ENCODE peak calls at places on chromosome 20, in ten cellular contexts. M is heart right ventricle, D is upper lobe of right lung, B is psoas muscle, X is A549, Z is left ventricle myocardium inferior, V is GM23248, C is heart left ventricle, E is small intestine, T is HCT116. L is an unnamed sample.

GRCh38 chr20:60446273-60447111 is 488.3 kb downstream of the CDH26 start:
- DNase-seq in M (no peak), D (no peak), B (no peak), X (no peak), Z (no peak), V (peak; percentile 33), C (no peak), E (no peak), T (no peak), L (no peak)

GRCh38 chr20:46809961-46810360 is 84.7 kb upstream of the EYA2 start:
- DNase-seq in M (no peak), D (no peak), B (no peak), X (no peak), Z (no peak), V (no peak), C (no peak), E (no peak), T (no peak), L (no peak)

GRCh38 chr20:1897965-1898464 is 2.8 kb downstream of the SIRPA start:
- DNase-seq in M (no peak), D (no peak), B (no peak), X (no peak), Z (no peak), V (peak; percentile 69), C (no peak), E (no peak), T (no peak), L (no peak)

GRCh38 chr20:137668-138131 is 4.7 kb upstream of the DEFB126 start:
- DNase-seq in M (no peak), D (no peak), B (no peak), X (peak; percentile 34), Z (no peak), V (peak; percentile 1), C (no peak), E (no peak), T (peak; percentile 15), L (no peak)

GRCh38 chr20:32329817-32330554 is 28.1 kb upstream of the ASXL1 start:
- DNase-seq in M (no peak), D (no peak), B (no peak), X (no peak), Z (no peak), V (no peak), C (no peak), E (no peak), T (no peak), L (no peak)

GRCh38 chr20:2374346-2375125 is 6.2 kb upstream of the TGM6 start:
- DNase-seq in M (no peak), D (no peak), B (no peak), X (no peak), Z (no peak), V (no peak), C (no peak), E (no peak), T (no peak), L (no peak)

GRCh38 chr20:31566332-31566657 is 38.8 kb upstream of the ID1 start:
- DNase-seq in M (no peak), D (no peak), B (no peak), X (no peak), Z (no peak), V (no peak), C (no peak), E (no peak), T (no peak), L (no peak)

GRCh38 chr20:17558154-17558940 is 11.5 kb upstream of the DSTN start:
- DNase-seq in M (peak; percentile 73), D (no peak), B (peak; percentile 27), X (peak; percentile 92), Z (no peak), V (peak; percentile 94), C (peak; percentile 63), E (no peak), T (peak; percentile 88), L (peak; percentile 67)

GRCh38 chr20:58818585-58819285 is 32.0 kb downstream of the GNAS-AS1 start:
- DNase-seq in M (no peak), D (no peak), B (no peak), X (no peak), Z (no peak), V (peak; percentile 93), C (no peak), E (peak; percentile 59), T (no peak), L (no peak)

GRCh38 chr20:59598625-59599310 is 5.6 kb upstream of the PHACTR3 start:
- DNase-seq in M (no peak), D (no peak), B (no peak), X (peak; percentile 71), Z (peak; percentile 35), V (peak; percentile 43), C (peak; percentile 32), E (peak; percentile 55), T (peak; percentile 19), L (no peak)

GRCh38 chr20:5650191-5650691 is 100.0 kb upstream of the SHLD1 start:
- DNase-seq in M (no peak), D (no peak), B (no peak), X (no peak), Z (no peak), V (peak; percentile 25), C (no peak), E (no peak), T (no peak), L (no peak)

GRCh38 chr20:35572838-35573237 is 31.0 kb downstream of the ERGIC3 start:
- DNase-seq in M (no peak), D (peak; percentile 17), B (no peak), X (no peak), Z (no peak), V (peak; percentile 31), C (no peak), E (no peak), T (no peak), L (no peak)

GRCh38 chr20:47762699-47763098 is 22.6 kb downstream of the SULF2 start:
- DNase-seq in M (no peak), D (no peak), B (peak; percentile 34), X (no peak), Z (no peak), V (peak; percentile 10), C (no peak), E (no peak), T (no peak), L (peak; percentile 38)

GRCh38 chr20:41172296-41173140 is 35.2 kb downstream of the PLCG1 start:
- DNase-seq in M (peak; percentile 14), D (peak; percentile 68), B (no peak), X (no peak), Z (no peak), V (no peak), C (peak; percentile 19), E (no peak), T (no peak), L (peak; percentile 31)

GRCh38 chr20:8661229-8662023 is 407.5 kb upstream of the PLCB4 start:
- DNase-seq in M (no peak), D (no peak), B (no peak), X (no peak), Z (no peak), V (no peak), C (no peak), E (no peak), T (no peak), L (no peak)

GRCh38 chr20:62921119-62921687 is 5.1 kb downstream of the DIDO1 start:
- DNase-seq in M (peak; percentile 49), D (no peak), B (no peak), X (peak; percentile 82), Z (no peak), V (peak; percentile 85), C (no peak), E (peak; percentile 80), T (peak; percentile 49), L (no peak)
- H3K4me1 ChIP-seq in M (peaks cover 83% of the 10 kb centered on the region), D (peaks cover 88% of the 10 kb centered on the region), B (peaks cover 85% of the 10 kb centered on the region), X (peaks cover 69% of the 10 kb centered on the region), Z (peaks cover 100% of the 10 kb centered on the region), V (peaks cover 49% of the 10 kb centered on the region), C (peaks cover 65% of the 10 kb centered on the region), E (peaks cover 31% of the 10 kb centered on the region), T (peaks cover 47% of the 10 kb centered on the region), L (peaks cover 8% of the 10 kb centered on the region)

DNA sequence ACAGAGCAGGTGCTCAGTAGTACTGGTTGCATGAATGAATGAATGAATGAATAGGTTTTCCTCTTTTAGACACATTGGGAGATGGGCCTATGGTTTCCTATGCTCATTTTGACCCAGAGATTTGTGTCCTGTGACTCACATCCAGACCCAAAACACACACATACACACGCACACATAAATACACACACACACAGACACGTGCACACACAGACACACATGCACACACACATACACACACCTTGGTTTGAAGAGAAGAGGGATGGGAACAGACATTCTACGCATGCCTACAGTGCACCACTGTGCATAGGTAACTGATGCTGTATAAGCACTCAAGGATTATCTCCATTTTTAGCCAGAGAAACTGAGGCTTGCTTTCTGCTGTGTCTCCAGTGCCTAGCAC is 4.1 kb downstream of the JPH2 start:
- DNase-seq in M (no peak), D (no peak), B (no peak), X (no peak), Z (no peak), V (no peak), C (no peak), E (no peak), T (no peak), L (no peak)
- H3K4me1 ChIP-seq in M (peaks cover 7% of the 10 kb centered on the region), D (peaks cover 10% of the 10 kb centered on the region), B (peaks cover 68% of the 10 kb centered on the region), X (peaks cover 12% of the 10 kb centered on the region), Z (peaks cover 62% of the 10 kb centered on the region), V (peaks cover 7% of the 10 kb centered on the region), C (peaks cover 17% of the 10 kb centered on the region), E (no peaks in the 10 kb centered on the region), T (peaks cover 14% of the 10 kb centered on the region), L (no peaks in the 10 kb centered on the region)

GRCh38 chr20:50304883-50305635 is 114.4 kb downstream of the CEBPB start:
- DNase-seq in M (peak; percentile 84), D (peak; percentile 81), B (peak; percentile 94), X (no peak), Z (peak; percentile 90), V (peak; percentile 99), C (peak; percentile 84), E (no peak), T (no peak), L (peak; percentile 95)
- H3K4me1 ChIP-seq in M (peaks cover 45% of the 10 kb centered on the region), D (peaks cover 65% of the 10 kb centered on the region), B (peaks cover 73% of the 10 kb centered on the region), X (peaks cover 81% of the 10 kb centered on the region), Z (peaks cover 85% of the 10 kb centered on the region), V (peaks cover 62% of the 10 kb centered on the region), C (peaks cover 36% of the 10 kb centered on the region), E (peaks cover 11% of the 10 kb centered on the region), T (peaks cover 16% of the 10 kb centered on the region), L (peaks cover 14% of the 10 kb centered on the region)

GRCh38 chr20:10539818-10540553 is 104.9 kb downstream of the SLX4IP start:
- DNase-seq in M (no peak), D (no peak), B (no peak), X (no peak), Z (no peak), V (no peak), C (no peak), E (no peak), T (no peak), L (no peak)

GRCh38 chr20:10538768-10539167 is 103.7 kb downstream of the SLX4IP start:
- DNase-seq in M (no peak), D (no peak), B (no peak), X (no peak), Z (no peak), V (no peak), C (no peak), E (no peak), T (no peak), L (no peak)

GRCh38 chr20:10537850-10538480 is 102.9 kb downstream of the SLX4IP start:
- DNase-seq in M (no peak), D (no peak), B (no peak), X (no peak), Z (no peak), V (peak; percentile 55), C (no peak), E (no peak), T (no peak), L (no peak)

GRCh38 chr20:10532351-10532750 is 97.2 kb downstream of the SLX4IP start:
- DNase-seq in M (no peak), D (no peak), B (no peak), X (no peak), Z (no peak), V (no peak), C (no peak), E (no peak), T (no peak), L (no peak)

GRCh38 chr20:10536531-10536930 is 101.4 kb downstream of the SLX4IP start:
- DNase-seq in M (no peak), D (peak; percentile 66), B (no peak), X (no peak), Z (no peak), V (no peak), C (no peak), E (peak; percentile 23), T (no peak), L (no peak)
- H3K4me1 ChIP-seq in M (no peaks in the 10 kb centered on the region), D (peaks cover 6% of the 10 kb centered on the region), B (no peaks in the 10 kb centered on the region), X (peaks cover 54% of the 10 kb centered on the region), Z (peaks cover 3% of the 10 kb centered on the region), V (peaks cover 31% of the 10 kb centered on the region), C (peaks cover 5% of the 10 kb centered on the region), E (peaks cover 4% of the 10 kb centered on the region), T (peaks cover 54% of the 10 kb centered on the region), L (no peaks in the 10 kb centered on the region)